ENCODE peak calls at places on chromosome 1, in ten cellular contexts. S is neural crest cell; Q is A172; V is activated CD4-positive, alpha-beta T cell treated with anti-CD3 and anti-CD28 coated beads, Interleukin-2, amount 10 ng/mL, durations not matched to agents 7 days and 5 days; K is NB4; H is fibroblast of lung; P is GM23248; X is T1000; M is stromal cell of bone marrow; N is adipocyte. F is an unnamed sample.

GRCh38 chr1:225710804-225711203 is 57.9 kb upstream of the ENAH start:
- DNase-seq in K (peak; percentile 9), X (peak; percentile 29), N (no peak), H (peak; percentile 89), S (no peak), P (peak; percentile 92), V (no peak), Q (peak; percentile 83), M (peak; percentile 63), F (no peak)

GRCh38 chr1:26838474-26839338 is 12.2 kb downstream of the ZDHHC18 start:
- DNase-seq in Q (no peak), M (no peak), S (no peak), N (no peak), K (no peak), H (no peak), X (no peak), P (no peak), V (no peak), F (no peak)

GRCh38 chr1:223713546-223714420 is 1.4 kb downstream of the CAPN2 start:
- DNase-seq in Q (peak; percentile 66), V (peak; percentile 25), X (no peak), N (peak; percentile 37), M (no peak), K (no peak), S (no peak), H (no peak), P (peak; percentile 37), F (no peak)

GRCh38 chr1:173507205-173507846 is 30.2 kb downstream of the PRDX6 start:
- DNase-seq in V (no peak), N (peak; percentile 74), X (peak; percentile 16), P (peak; percentile 83), H (peak; percentile 91), S (peak; percentile 9), M (peak; percentile 61), Q (peak; percentile 81), K (no peak), F (no peak)

GRCh38 chr1:25990702-25991395 is 7.0 kb downstream of the PAFAH2 start:
- DNase-seq in S (no peak), H (no peak), V (peak; percentile 62), X (no peak), K (peak; percentile 75), N (no peak), P (no peak), M (no peak), Q (no peak), F (no peak)

GRCh38 chr1:112386786-112387346 is 9.1 kb upstream of the CTTNBP2NL start:
- DNase-seq in V (no peak), M (no peak), P (no peak), H (no peak), N (no peak), K (no peak), Q (no peak), S (no peak), X (no peak), F (no peak)

GRCh38 chr1:28613175-28613574 is 21.1 kb downstream of the RAB42 start:
- DNase-seq in P (no peak), H (no peak), S (no peak), V (no peak), Q (no peak), M (no peak), X (no peak), N (no peak), K (no peak), F (no peak)

GRCh38 chr1:229165327-229165726 is 105.6 kb upstream of the RAB4A start:
- DNase-seq in H (no peak), P (no peak), S (no peak), M (no peak), X (no peak), N (no peak), V (no peak), K (no peak), Q (no peak), F (no peak)

GRCh38 chr1:231985624-231986023 is 359.0 kb downstream of the DISC1 start:
- DNase-seq in H (no peak), K (no peak), N (no peak), M (no peak), S (no peak), X (no peak), Q (peak; percentile 21), V (no peak), P (no peak), F (no peak)

GRCh38 chr1:151371340-151371739 is 1.2 kb downstream of the SELENBP1 start:
- DNase-seq in V (no peak), S (no peak), P (peak; percentile 70), H (peak; percentile 19), X (no peak), K (no peak), N (peak; percentile 66), Q (no peak), M (no peak), F (no peak)

GRCh38 chr1:18927082-18927653 is 24.8 kb upstream of the ALDH4A1 start:
- DNase-seq in P (no peak), N (no peak), K (no peak), H (no peak), S (no peak), Q (no peak), X (no peak), M (no peak), V (peak; percentile 42), F (no peak)

GRCh38 chr1:231522931-231523642 is 5.4 kb upstream of the TSNAX start:
- DNase-seq in N (no peak), S (no peak), X (no peak), P (no peak), K (peak; percentile 21), H (no peak), M (no peak), V (no peak), Q (no peak), F (no peak)